ENCODE peak calls at places on chromosomes 11 and 22, in eight cellular contexts. O is left cardiac atrium; M is central memory CD4-positive, alpha-beta T cell; Q is iPS DF 6.9; K is T-helper 1 cell; G is mammary epithelial cell; X is stimulated activated CD4-positive, alpha-beta T cell treated with anti-CD3 and anti-CD28 coated beads, TNF-alpha, amount 100 ng/mL, for 48 hours; J is BE2C. C is an unnamed sample.

GRCh38 chr11:10809373-10810199 is 860 bp upstream of the EIF4G2 start:
- DNase-seq in M (no peak), Q (no peak), K (no peak), X (no peak), J (no peak), O (no peak), G (peak), C (peak)

GRCh38 chr11:85483861-85484260 is 143.3 kb downstream of the DLG2 start:
- DNase-seq in O (no peak), M (no peak), X (no peak), J (no peak), G (no peak), Q (no peak), K (no peak), C (no peak)

GRCh38 chr22:36902143-36902911 is 11.1 kb upstream of the CSF2RB start:
- DNase-seq in X (no peak), J (no peak), M (no peak), G (no peak), O (no peak), K (no peak), Q (no peak), C (no peak)

GRCh38 chr11:17649696-17650600 is 69.4 kb upstream of the MYOD1 start:
- DNase-seq in O (no peak), J (no peak), G (no peak), M (no peak), K (no peak), Q (no peak), X (no peak), C (peak)

GRCh38 chr11:70610561-70610960 is 212.2 kb downstream of the CTTN start:
- DNase-seq in X (no peak), Q (no peak), M (no peak), K (no peak), J (peak), G (no peak), O (no peak), C (no peak)

GRCh38 chr22:33114570-33114969 is 56.4 kb upstream of the SYN3 start:
- DNase-seq in M (no peak), O (no peak), K (no peak), X (no peak), J (no peak), G (peak), Q (no peak), C (no peak)

GRCh38 chr11:63841554-63841953 is 2.6 kb downstream of the MARK2 start:
- DNase-seq in O (no peak), M (no peak), G (peak), J (no peak), K (no peak), X (no peak), Q (no peak), C (no peak)

GRCh38 chr22:48331266-48331665 is 1496.4 kb downstream of the BRD1 start:
- DNase-seq in G (no peak), Q (no peak), M (no peak), J (no peak), K (no peak), X (no peak), O (no peak), C (no peak)

GRCh38 chr11:133081730-133082452 is 450.4 kb downstream of the OPCML start:
- DNase-seq in M (no peak), X (no peak), Q (no peak), G (no peak), O (no peak), K (no peak), J (no peak), C (no peak)

GRCh38 chr11:30990625-30991348 is 378.8 kb downstream of the DCDC1 start:
- DNase-seq in J (no peak), Q (no peak), O (no peak), X (no peak), K (no peak), G (no peak), M (no peak), C (no peak)

GRCh38 chr11:57972013-57972367 is 51.7 kb upstream of the OR9Q1 start:
- DNase-seq in X (no peak), O (no peak), Q (no peak), K (no peak), G (peak), M (no peak), J (no peak), C (no peak)

GRCh38 chr11:82718307-82718706 is 15.4 kb downstream of the FAM181B start:
- DNase-seq in X (no peak), G (peak), M (peak), K (no peak), J (peak), O (no peak), Q (no peak), C (no peak)

GRCh38 chr11:117642396-117642795 is 154.6 kb downstream of the DSCAML1 start:
- DNase-seq in M (no peak), O (no peak), X (no peak), J (no peak), K (no peak), Q (no peak), G (no peak), C (no peak)

GRCh38 chr11:76592961-76593360 is 77.6 kb downstream of the LRRC32 start:
- DNase-seq in Q (no peak), K (no peak), O (no peak), X (no peak), M (no peak), G (peak), J (no peak), C (no peak)

GRCh38 chr11:118607401-118608267 is at the start of gene PHLDB1:
- DNase-seq in M (peak), J (peak), X (peak), Q (no peak), O (peak), K (peak), G (peak), C (peak)

GRCh38 chr22:32475428-32476010 is 908 bp downstream of the FBXO7 start:
- DNase-seq in X (no peak), J (peak), Q (no peak), K (no peak), M (no peak), O (peak), G (no peak), C (no peak)

GRCh38 chr11:126969865-126970479 is 30.6 kb downstream of the KIRREL3 start:
- DNase-seq in X (no peak), K (no peak), J (peak), Q (no peak), G (peak), M (no peak), O (no peak), C (peak)

GRCh38 chr22:39773976-39774539 is 119.5 kb downstream of the ENTHD1 start:
- DNase-seq in X (peak), K (no peak), J (no peak), Q (no peak), G (no peak), M (peak), O (no peak), C (no peak)

GRCh38 chr22:37199103-37199838 is 11.2 kb upstream of the C1QTNF6 start:
- DNase-seq in Q (peak), G (peak), K (peak), J (peak), X (peak), M (peak), O (peak), C (peak)

GRCh38 chr22:46062971-46063631 is 86.1 kb upstream of the WNT7B start:
- DNase-seq in G (peak), M (no peak), Q (no peak), X (no peak), K (no peak), O (peak), J (no peak), C (no peak)

GRCh38 chr22:48517039-48518030 is 1310.3 kb downstream of the BRD1 start:
- DNase-seq in Q (no peak), G (no peak), K (no peak), M (no peak), O (no peak), J (no peak), X (no peak), C (peak)

GRCh38 chr11:125075242-125075625 is 12.1 kb downstream of the SLC37A2 start:
- DNase-seq in O (no peak), J (no peak), M (no peak), K (no peak), G (no peak), X (no peak), Q (no peak), C (no peak)

GRCh38 chr11:132140056-132140455 is 769.6 kb downstream of the NTM start:
- DNase-seq in O (no peak), J (no peak), M (no peak), K (no peak), X (no peak), G (no peak), Q (no peak), C (no peak)

GRCh38 chr11:35163707-35164496 is 24.9 kb downstream of the CD44 start:
- DNase-seq in M (peak), G (no peak), O (no peak), X (no peak), Q (no peak), J (no peak), K (no peak), C (peak)

GRCh38 chr11:70826541-70826943 is 425.8 kb downstream of the SHANK2 start:
- DNase-seq in M (no peak), X (no peak), O (no peak), K (no peak), J (peak), Q (no peak), G (no peak), C (peak)

GRCh38 chr11:5684627-5685362 is at the start of gene TRIM5:
- DNase-seq in J (peak), M (peak), K (peak), X (peak), Q (peak), G (peak), O (peak), C (no peak)

GRCh38 chr11:121244861-121245260 is 47.7 kb upstream of the SC5D start:
- DNase-seq in M (no peak), J (no peak), X (no peak), O (no peak), G (no peak), Q (no peak), K (no peak), C (no peak)

GRCh38 chr11:128512478-128513127 is 74.8 kb downstream of the ETS1 start:
- DNase-seq in X (no peak), Q (no peak), O (no peak), G (no peak), J (no peak), K (no peak), M (peak), C (no peak)

GRCh38 chr11:80505771-80506170 is 1064.9 kb upstream of the TENM4 start:
- DNase-seq in M (no peak), J (no peak), K (no peak), X (no peak), O (no peak), Q (no peak), G (no peak), C (no peak)